ENCODE peak calls at places on chromosomes 3 and 15, in seven cellular contexts. K is PC-3; Z is MM.1S; I is CD8-positive, alpha-beta memory T cell; B is body of pancreas; Y is astrocyte; G is lung. E is an unnamed sample. For H3K4me1, the result is how much of the 10 kb centered on the place peaks cover.

GRCh38 chr3:194450341-194450740 is 36.5 kb downstream of the ATP13A3 start:
- DNase-seq in K (peak), Z (no peak), I (no peak), B (peak), Y (no peak), G (no peak), E (no peak)

GRCh38 chr3:143119974-143120715 is 574 bp downstream of the CHST2 start:
- DNase-seq in K (no peak), Z (no peak), I (peak), B (no peak), Y (no peak), G (no peak), E (peak)

GRCh38 chr15:90465930-90466567 is 63.7 kb upstream of the CRTC3 start:
- DNase-seq in K (peak), Z (no peak), I (no peak), B (no peak), Y (peak), G (no peak), E (no peak)

GRCh38 chr3:134754768-134755559 is 40.1 kb upstream of the EPHB1 start:
- DNase-seq in K (peak), Z (peak), I (no peak), B (peak), Y (peak), G (peak), E (no peak)

GRCh38 chr15:67178569-67179210 is 75.8 kb downstream of the AAGAB start:
- DNase-seq in K (peak), Z (no peak), I (no peak), B (no peak), Y (peak), G (no peak), E (no peak)

GRCh38 chr3:140234256-140234655 is 299.3 kb downstream of the CLSTN2 start:
- DNase-seq in K (no peak), Z (no peak), I (no peak), B (no peak), Y (peak), G (no peak), E (no peak)

GRCh38 chr3:20225769-20226168 is 39.8 kb upstream of the SGO1 start:
- DNase-seq in K (peak), Z (no peak), I (no peak), B (no peak), Y (peak), G (no peak), E (no peak)

GRCh38 chr3:43621406-43621973 is 321 bp downstream of the ANO10 start:
- DNase-seq in K (no peak), Z (no peak), I (no peak), B (peak), Y (no peak), G (no peak), E (no peak)

GRCh38 chr3:70064194-70064787 is 64.8 kb downstream of the SAMMSON start:
- DNase-seq in K (peak), Z (peak), I (no peak), B (peak), Y (no peak), G (no peak), E (no peak)

GRCh38 chr15:79541176-79541575 is 109.0 kb downstream of the MINAR1 start:
- DNase-seq in K (no peak), Z (no peak), I (no peak), B (no peak), Y (no peak), G (no peak), E (no peak)

GRCh38 chr3:145915787-145916186 is 245.2 kb downstream of the PLOD2 start:
- DNase-seq in K (no peak), Z (no peak), I (no peak), B (no peak), Y (no peak), G (no peak), E (no peak)

GRCh38 chr15:100263721-100264455 is 77.9 kb downstream of the ADAMTS17 start:
- DNase-seq in K (no peak), Z (no peak), I (no peak), B (no peak), Y (no peak), G (no peak), E (no peak)

GRCh38 chr15:43183270-43183669 is 1.9 kb upstream of the CCNDBP1 start:
- DNase-seq in K (no peak), Z (no peak), I (no peak), B (no peak), Y (no peak), G (no peak), E (no peak)

GRCh38 chr3:124960205-124960604 is 25.7 kb upstream of the MUC13 start:
- DNase-seq in K (no peak), Z (no peak), I (no peak), B (no peak), Y (no peak), G (no peak), E (no peak)

GRCh38 chr15:91535856-91536500 is 317.5 kb upstream of the SLCO3A1 start:
- DNase-seq in K (no peak), Z (no peak), I (no peak), B (no peak), Y (no peak), G (no peak), E (no peak)

GRCh38 chr3:169165196-169166159 is 498.0 kb downstream of the MECOM start:
- DNase-seq in K (no peak), Z (no peak), I (no peak), B (no peak), Y (no peak), G (no peak), E (no peak)

GRCh38 chr3:189292667-189293478 is 121.1 kb downstream of the TPRG1 start:
- DNase-seq in K (peak), Z (no peak), I (no peak), B (no peak), Y (no peak), G (no peak), E (no peak)

GRCh38 chr3:194265505-194265892 is 85.6 kb downstream of the CPN2 start:
- DNase-seq in K (peak), Z (peak), I (no peak), B (peak), Y (peak), G (peak), E (no peak)

GRCh38 chr3:150232992-150233451 is 175.1 kb upstream of the TSC22D2 start:
- DNase-seq in K (peak), Z (no peak), I (no peak), B (no peak), Y (peak), G (no peak), E (no peak)

GRCh38 chr15:51227967-51228783 is 110.2 kb downstream of the CYP19A1 start:
- DNase-seq in K (peak), Z (peak), I (no peak), B (no peak), Y (peak), G (no peak), E (no peak)

GRCh38 chr15:89112341-89112971 is 24.2 kb downstream of the ABHD2 start:
- DNase-seq in K (peak), Z (peak), I (no peak), B (peak), Y (peak), G (no peak), E (no peak)

GRCh38 chr3:78140866-78141658 is 1101.2 kb downstream of the ROBO2 start:
- DNase-seq in K (peak), Z (no peak), I (no peak), B (no peak), Y (peak), G (no peak), E (no peak)

GRCh38 chr15:57033715-57034439 is 115.4 kb downstream of the TCF12 start:
- DNase-seq in K (peak), Z (no peak), I (no peak), B (no peak), Y (no peak), G (no peak), E (no peak)

GRCh38 chr3:14392231-14392630 is 10.2 kb upstream of the SLC6A6 start:
- DNase-seq in K (no peak), Z (no peak), I (no peak), B (no peak), Y (no peak), G (no peak), E (no peak)

GRCh38 chr3:29454326-29454725 is 173.5 kb downstream of the RBMS3 start:
- DNase-seq in K (no peak), Z (no peak), I (no peak), B (no peak), Y (no peak), G (no peak), E (no peak)

GRCh38 chr3:59257506-59257905 is 207.7 kb upstream of the CFAP20DC start:
- DNase-seq in K (no peak), Z (no peak), I (no peak), B (no peak), Y (peak), G (no peak), E (no peak)

GRCh38 chr15:68256675-68257450 is 20.7 kb upstream of the FEM1B start:
- DNase-seq in K (peak), Z (peak), I (peak), B (peak), Y (peak), G (peak), E (peak)

GRCh38 chr3:156273068-156273709 is 152.8 kb downstream of the KCNAB1 start:
- DNase-seq in K (no peak), Z (no peak), I (no peak), B (no peak), Y (no peak), G (no peak), E (no peak)

GRCh38 chr3:194089357-194090177 is 46.4 kb upstream of the HES1 start:
- DNase-seq in K (peak), Z (no peak), I (no peak), B (peak), Y (peak), G (peak), E (no peak)

GRCh38 chr15:54990793-54991192 is 205.9 kb downstream of the RSL24D1 start:
- DNase-seq in K (no peak), Z (no peak), I (no peak), B (no peak), Y (no peak), G (no peak), E (no peak)

GRCh38 chr3:42654331-42655201 is 1.1 kb downstream of the ZBTB47 start:
- DNase-seq in K (peak), Z (no peak), I (no peak), B (peak), Y (peak), G (no peak), E (peak)

GRCh38 chr15:25848769-25849430 is 14.2 kb downstream of the ATP10A start:
- DNase-seq in K (no peak), Z (no peak), I (no peak), B (no peak), Y (no peak), G (no peak), E (no peak)

GRCh38 chr3:29195055-29195454 is 85.8 kb upstream of the RBMS3 start:
- DNase-seq in K (peak), Z (no peak), I (no peak), B (no peak), Y (peak), G (no peak), E (no peak)

GRCh38 chr3:143974181-143974876 is 2.7 kb downstream of the DIPK2A start:
- DNase-seq in K (no peak), Z (no peak), I (no peak), B (no peak), Y (no peak), G (no peak), E (no peak)

GRCh38 chr3:76111808-76112207 is 326.5 kb upstream of the ZNF717 start:
- DNase-seq in K (no peak), Z (no peak), I (no peak), B (no peak), Y (no peak), G (no peak), E (no peak)

GRCh38 chr3:184314700-184315505 is 497 bp downstream of the EIF4G1 start:
- DNase-seq in K (peak), Z (peak), I (peak), B (peak), Y (peak), G (peak), E (peak)

GRCh38 chr3:134007819-134008218 is 21.9 kb downstream of the SLCO2A1 start:
- DNase-seq in K (no peak), Z (no peak), I (no peak), B (no peak), Y (peak), G (no peak), E (no peak)

GRCh38 chr15:88878720-88879184 is 16.6 kb downstream of the HAPLN3 start:
- DNase-seq in K (peak), Z (peak), I (no peak), B (peak), Y (no peak), G (no peak), E (no peak)

GRCh38 chr3:120982608-120983320 is 74.8 kb downstream of the STXBP5L start:
- DNase-seq in K (no peak), Z (no peak), I (no peak), B (no peak), Y (no peak), G (no peak), E (no peak)

GRCh38 chr3:161599702-161600101 is 103.1 kb downstream of the OTOL1 start:
- DNase-seq in K (peak), Z (no peak), I (no peak), B (no peak), Y (no peak), G (no peak), E (no peak)

GRCh38 chr3:71512000-71512399 is 71.5 kb downstream of the FOXP1 start:
- DNase-seq in K (peak), Z (peak), I (peak), B (no peak), Y (no peak), G (no peak), E (peak)
- H3K27ac ChIP-seq in K (no peak), Z (no peak), I (no peak), B (no peak), Y (peak), G (no peak), E (no peak)

DNA sequence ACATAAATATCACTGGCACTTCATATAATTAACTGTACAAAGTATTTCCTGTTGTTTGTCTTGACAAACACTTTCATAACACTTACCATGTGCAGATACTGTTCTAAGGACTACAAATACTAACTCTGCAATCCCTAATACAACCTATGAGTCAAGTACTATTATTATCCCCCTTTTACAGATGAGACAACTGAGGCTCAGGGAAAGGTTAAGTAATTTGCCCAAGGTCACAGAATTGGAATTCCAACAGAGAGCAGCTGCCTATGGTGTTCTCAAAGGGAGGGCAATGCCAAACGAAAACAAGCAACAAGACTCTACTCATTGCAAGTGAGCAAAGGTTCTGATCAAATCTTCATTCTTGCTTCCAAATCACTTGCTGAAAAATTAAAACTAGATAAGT is 85.9 kb downstream of the MAGI1 start:
- DNase-seq in K (no peak), Z (no peak), I (no peak), B (no peak), Y (no peak), G (no peak), E (no peak)
- H3K4me1 ChIP-seq in K (half or more), Z (under half), I (under half), B (half or more), Y (half or more), G (under half), E (under half)

DNA sequence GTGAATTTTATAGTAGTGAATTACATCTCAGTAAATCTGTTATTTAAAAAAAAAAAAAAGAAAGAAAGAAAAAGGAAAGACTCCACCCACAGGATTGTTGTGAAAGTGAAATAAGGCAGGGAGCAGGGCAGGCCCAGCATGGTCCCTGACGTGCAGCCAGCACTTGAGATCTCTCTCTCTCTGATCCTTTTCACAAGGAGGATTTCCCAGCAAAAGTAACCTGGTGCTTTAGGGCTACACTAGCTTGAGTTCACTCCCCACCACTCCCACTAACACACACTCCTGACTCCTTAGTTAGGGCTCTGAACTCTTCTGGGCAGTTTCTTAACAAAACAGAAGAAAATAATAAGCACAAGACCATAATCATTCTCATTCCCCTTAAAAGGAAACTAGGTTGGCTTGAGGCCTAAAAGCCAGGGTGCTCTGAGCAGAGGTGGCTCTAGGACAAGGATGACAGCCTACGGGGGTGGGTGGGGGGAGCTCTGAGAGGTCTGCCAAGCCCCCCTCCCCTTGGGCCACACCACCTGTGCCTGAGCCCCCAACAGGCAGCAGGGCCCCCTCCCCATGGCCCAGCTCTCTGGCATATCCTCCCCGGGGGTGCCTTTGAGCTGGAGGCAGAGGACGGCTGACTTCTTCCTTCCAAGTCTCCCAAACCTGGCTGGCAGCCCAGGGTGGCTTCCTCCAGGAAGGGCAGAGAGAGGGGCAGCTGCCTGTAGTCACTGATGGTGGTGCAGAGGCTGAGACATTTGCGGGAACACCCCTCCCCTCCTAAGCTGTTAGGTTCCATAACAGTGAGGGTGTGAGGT is 831 bp downstream of the TMEM40 start:
- DNase-seq in K (peak), Z (peak), I (no peak), B (no peak), Y (peak), G (no peak), E (no peak)
- H3K27ac ChIP-seq in K (peak), Z (peak), I (no peak), B (peak), Y (peak), G (no peak), E (no peak)

DNA sequence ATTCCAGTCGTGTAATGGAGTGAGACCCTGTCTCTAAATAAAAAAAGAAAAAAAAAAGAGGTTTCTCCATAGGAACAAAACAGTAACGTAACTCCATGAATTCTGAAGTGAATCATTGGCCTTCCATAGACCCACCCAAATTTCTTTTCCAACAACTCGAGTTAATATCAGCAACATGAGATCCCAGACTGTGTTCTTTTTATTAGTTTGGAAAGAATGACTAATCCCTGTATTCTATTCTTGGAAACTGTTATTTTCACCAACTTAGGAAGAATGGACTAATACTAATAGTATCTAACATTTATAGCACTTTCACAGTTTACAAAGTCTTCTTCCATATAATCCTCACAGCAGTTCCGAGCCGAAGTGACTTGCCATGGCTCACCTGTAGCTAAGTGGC is 72.7 kb upstream of the SLC4A7 start:
- DNase-seq in K (peak), Z (no peak), I (no peak), B (no peak), Y (peak), G (no peak), E (no peak)
- H3K4me1 ChIP-seq in K (under half), Z (under half), I (under half), B (under half), Y (under half), G (under half), E (under half)

GRCh38 chr15:98904466-98905048 is 103.0 kb downstream of the PGPEP1L start:
- DNase-seq in K (peak), Z (peak), I (no peak), B (no peak), Y (peak), G (no peak), E (peak)

GRCh38 chr15:98906712-98907083 is 100.9 kb downstream of the PGPEP1L start:
- DNase-seq in K (peak), Z (no peak), I (no peak), B (peak), Y (peak), G (peak), E (no peak)

GRCh38 chr15:98907921-98908490 is 99.6 kb downstream of the PGPEP1L start:
- DNase-seq in K (no peak), Z (no peak), I (no peak), B (no peak), Y (no peak), G (no peak), E (no peak)

GRCh38 chr15:98903377-98904018 is 104.1 kb downstream of the PGPEP1L start:
- DNase-seq in K (peak), Z (no peak), I (no peak), B (no peak), Y (peak), G (no peak), E (no peak)

DNA sequence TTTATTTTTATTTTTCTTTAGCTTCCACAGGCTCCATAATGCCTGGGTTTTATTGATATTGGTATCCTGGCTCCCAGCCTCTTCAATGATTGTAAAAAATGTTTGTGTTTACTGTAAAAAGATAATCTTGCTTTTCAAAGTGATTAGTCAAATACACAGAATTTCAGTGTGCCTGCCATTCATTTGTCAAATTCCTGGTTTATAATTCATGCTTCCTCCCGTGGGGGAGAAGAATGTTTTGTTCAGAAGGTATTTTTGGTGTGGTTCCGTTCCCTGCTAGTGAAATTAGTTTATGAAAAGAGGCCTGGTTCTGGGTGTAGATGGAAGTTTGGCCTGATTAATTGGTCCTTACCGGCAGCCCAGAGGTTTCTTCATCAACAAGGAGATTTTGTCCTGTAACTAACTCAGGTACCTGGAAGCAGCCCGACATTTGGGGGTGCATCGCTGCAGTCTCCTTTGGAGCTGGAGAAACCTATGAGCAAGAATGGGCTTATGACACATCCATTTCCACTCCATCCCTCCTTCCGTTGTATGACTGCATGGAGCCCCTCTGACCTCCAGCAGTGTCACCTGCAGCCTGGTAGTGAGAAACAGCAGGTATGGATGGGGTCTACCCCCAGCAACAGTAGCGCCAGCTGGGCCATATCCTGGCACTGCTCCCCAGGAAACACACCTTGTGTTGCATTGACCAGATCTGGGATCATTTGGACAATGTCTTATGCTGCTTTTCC is 101.4 kb downstream of the PGPEP1L start:
- DNase-seq in K (peak), Z (no peak), I (no peak), B (no peak), Y (peak), G (no peak), E (no peak)
- H3K27ac ChIP-seq in K (peak), Z (no peak), I (no peak), B (peak), Y (peak), G (no peak), E (no peak)